ENCODE peak calls at places on chromosome 14, in nine cellular contexts. F is adrenal gland; X is lung; E is cardiac muscle cell; U is CD8-positive, alpha-beta memory T cell; T is GM23338; Q is neuronal stem cell; A is pancreas; C is thoracic aorta. R is an unnamed sample.

GRCh38 chr14:81471062-81471461 is 62.6 kb downstream of the SEL1L start:
- DNase-seq in F (no peak), X (no peak), E (no peak), U (no peak), T (no peak), Q (no peak), A (no peak), C (no peak), R (no peak)

GRCh38 chr14:77008541-77008940 is 20.0 kb downstream of the IRF2BPL start:
- DNase-seq in F (no peak), X (no peak), E (no peak), U (no peak), T (no peak), Q (no peak), A (no peak), C (no peak), R (no peak)

GRCh38 chr14:105532735-105533141 is 6.4 kb downstream of the TMEM121 start:
- DNase-seq in F (no peak), X (no peak), E (peak; percentile 41), U (no peak), T (peak; percentile 8), Q (no peak), A (no peak), C (no peak), R (no peak)

GRCh38 chr14:74932401-74932901 is 9.4 kb upstream of the RPS6KL1 start:
- DNase-seq in F (no peak), X (no peak), E (peak; percentile 39), U (no peak), T (no peak), Q (no peak), A (no peak), C (no peak), R (no peak)

GRCh38 chr14:104433401-104434213 is 146.0 kb upstream of the C14orf180 start:
- DNase-seq in F (peak; percentile 34), X (no peak), E (no peak), U (no peak), T (no peak), Q (no peak), A (no peak), C (no peak), R (peak; percentile 15)

GRCh38 chr14:75871181-75871880 is 110.5 kb downstream of the TGFB3 start:
- DNase-seq in F (no peak), X (no peak), E (peak; percentile 76), U (no peak), T (no peak), Q (no peak), A (no peak), C (no peak), R (no peak)

GRCh38 chr14:34038358-34039057 is 87.6 kb upstream of the EGLN3 start:
- DNase-seq in F (no peak), X (no peak), E (no peak), U (no peak), T (no peak), Q (no peak), A (no peak), C (no peak), R (peak; percentile 58)

GRCh38 chr14:51283402-51283825 is 43.4 kb downstream of the TMX1 start:
- DNase-seq in F (no peak), X (no peak), E (peak; percentile 93), U (peak; percentile 25), T (peak; percentile 90), Q (peak; percentile 60), A (no peak), C (no peak), R (no peak)

GRCh38 chr14:42911642-42912041 is 1305.0 kb downstream of the LRFN5 start:
- DNase-seq in F (no peak), X (no peak), E (no peak), U (no peak), T (peak; percentile 14), Q (no peak), A (no peak), C (no peak), R (no peak)

DNA sequence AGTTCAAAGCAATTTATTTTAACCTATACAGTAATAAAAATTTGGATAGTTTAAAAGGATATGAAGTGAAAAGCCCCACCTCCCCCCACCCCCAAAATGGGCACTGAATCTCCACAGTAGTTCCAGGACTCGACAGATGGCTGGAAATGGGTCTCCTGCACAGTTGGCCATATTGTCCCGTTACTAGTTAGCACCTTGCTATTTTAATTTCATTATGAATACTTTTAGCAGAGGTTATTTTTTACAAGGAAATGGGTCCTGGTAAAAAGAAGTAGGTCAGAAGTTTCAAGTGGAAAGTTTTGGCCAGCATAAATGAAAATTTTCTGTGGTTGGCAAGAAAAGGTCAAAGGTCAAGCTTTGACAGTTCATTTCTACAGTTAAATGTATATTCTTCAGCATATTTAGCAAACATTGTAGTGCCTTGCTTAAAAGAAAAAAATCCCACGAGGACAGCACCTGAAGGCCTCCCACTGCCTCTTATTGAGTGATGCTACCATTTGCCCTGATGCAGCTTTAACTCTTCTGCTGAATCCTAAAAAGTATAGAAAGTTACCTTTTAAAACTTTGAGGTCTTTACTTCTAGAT is 28.3 kb downstream of the MTHFD1 start:
- DNase-seq in F (no peak), X (no peak), E (no peak), U (no peak), T (no peak), Q (no peak), A (no peak), C (no peak), R (no peak)
- H3K36me3 ChIP-seq in F (no peaks in the 10 kb centered on the region), X (peaks cover 45% of the 10 kb centered on the region), E (peaks cover 22% of the 10 kb centered on the region), U (peaks cover 12% of the 10 kb centered on the region), T (peaks cover 66% of the 10 kb centered on the region), Q (peaks cover 90% of the 10 kb centered on the region), A (peaks cover 27% of the 10 kb centered on the region), C (peaks cover 43% of the 10 kb centered on the region), R (no peaks in the 10 kb centered on the region)

GRCh38 chr14:91835920-91836843 is 31.2 kb downstream of the TC2N start:
- DNase-seq in F (peak; percentile 77), X (peak; percentile 91), E (peak; percentile 36), U (peak; percentile 78), T (peak; percentile 94), Q (peak; percentile 64), A (peak; percentile 99), C (no peak), R (peak; percentile 89)

GRCh38 chr14:91837076-91837475 is 30.3 kb downstream of the TC2N start:
- DNase-seq in F (no peak), X (no peak), E (no peak), U (no peak), T (no peak), Q (no peak), A (peak; percentile 47), C (no peak), R (no peak)

GRCh38 chr14:91841065-91841464 is 26.3 kb downstream of the TC2N start:
- DNase-seq in F (no peak), X (no peak), E (no peak), U (no peak), T (no peak), Q (no peak), A (no peak), C (no peak), R (no peak)

GRCh38 chr14:91843437-91843836 is 23.9 kb downstream of the TC2N start:
- DNase-seq in F (no peak), X (peak; percentile 7), E (no peak), U (no peak), T (no peak), Q (no peak), A (no peak), C (no peak), R (no peak)

DNA sequence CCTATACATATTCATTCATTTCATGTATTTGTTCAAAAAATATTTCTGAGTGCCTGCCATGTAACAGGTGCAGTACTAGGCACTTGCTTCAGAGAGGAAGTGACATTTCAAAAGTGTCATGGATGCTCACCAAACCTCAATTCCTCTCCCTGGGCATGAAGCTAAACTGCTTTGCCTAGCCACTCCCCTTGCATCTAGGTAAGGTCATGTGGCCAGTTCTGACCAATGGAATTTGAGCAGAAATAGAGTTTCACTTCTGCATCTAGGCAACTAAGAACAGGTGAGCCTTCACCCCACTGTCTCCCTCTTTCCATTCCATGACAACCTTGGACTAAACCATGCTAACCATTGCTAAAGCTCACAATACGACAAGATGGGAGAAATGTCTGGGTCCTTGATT is 27.6 kb downstream of the TC2N start:
- DNase-seq in F (no peak), X (no peak), E (no peak), U (no peak), T (no peak), Q (no peak), A (no peak), C (no peak), R (no peak)
- H3K27ac ChIP-seq in F (no peak overlapping the region), X (no peak overlapping the region), E (no peak overlapping the region), U (no peak overlapping the region), T (no peak overlapping the region), Q (no peak overlapping the region), A (no peak overlapping the region), C (peak overlapping the region; percentile 86), R (no peak overlapping the region)

GRCh38 chr14:31659278-31659677 is 98.1 kb downstream of the NUBPL start:
- DNase-seq in F (no peak), X (no peak), E (no peak), U (no peak), T (no peak), Q (no peak), A (no peak), C (no peak), R (no peak)

GRCh38 chr14:31657917-31658316 is 96.7 kb downstream of the NUBPL start:
- DNase-seq in F (no peak), X (no peak), E (no peak), U (no peak), T (no peak), Q (no peak), A (no peak), C (no peak), R (no peak)

GRCh38 chr14:31660728-31661127 is 99.5 kb downstream of the NUBPL start:
- DNase-seq in F (no peak), X (no peak), E (no peak), U (no peak), T (no peak), Q (no peak), A (no peak), C (no peak), R (no peak)

DNA sequence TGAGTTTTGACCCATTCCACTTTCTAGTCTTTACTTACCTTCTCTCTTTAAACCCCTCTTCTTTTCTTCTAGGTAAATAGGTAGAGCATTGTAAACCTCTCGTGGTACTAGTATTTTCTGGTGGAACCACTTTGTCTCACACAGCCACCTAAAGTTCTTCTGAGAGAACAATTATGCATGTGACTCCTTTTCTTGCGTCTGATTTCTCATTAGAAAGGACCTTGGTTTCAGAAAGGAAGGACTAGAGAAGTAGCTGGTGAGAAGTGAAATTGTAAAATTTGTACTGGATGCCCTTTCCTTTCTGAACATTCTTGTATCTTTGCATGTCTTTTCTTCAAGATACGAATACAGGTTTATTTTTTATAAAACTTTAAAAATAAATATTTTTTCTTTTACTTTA is 99.0 kb downstream of the NUBPL start:
- DNase-seq in F (no peak), X (no peak), E (no peak), U (no peak), T (no peak), Q (no peak), A (no peak), C (no peak), R (no peak)
- H3K36me3 ChIP-seq in F (no peaks in the 10 kb centered on the region), X (no peaks in the 10 kb centered on the region), E (no peaks in the 10 kb centered on the region), U (no peaks in the 10 kb centered on the region), T (peaks cover 4% of the 10 kb centered on the region), Q (no peaks in the 10 kb centered on the region), A (no peaks in the 10 kb centered on the region), C (no peaks in the 10 kb centered on the region), R (no peaks in the 10 kb centered on the region)

DNA sequence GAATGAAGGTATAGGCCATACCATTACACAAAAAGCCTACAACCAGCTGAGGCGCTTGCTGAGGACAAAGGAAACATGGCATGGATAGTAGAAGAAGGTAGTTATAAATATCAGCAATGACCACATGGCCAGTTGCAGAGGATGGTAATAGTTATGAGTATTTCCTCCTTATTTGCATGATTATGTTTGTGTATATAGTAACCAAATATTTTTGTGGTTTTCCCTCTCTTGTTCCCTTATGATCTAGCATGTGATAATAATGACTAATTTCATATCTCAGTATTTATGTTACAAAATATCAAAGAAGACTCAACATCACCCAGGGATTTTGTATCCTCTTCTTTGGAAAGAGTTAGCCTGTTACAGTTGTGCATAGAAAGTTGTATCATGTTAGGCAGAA is 13.4 kb upstream of the CATSPERB start:
- DNase-seq in F (no peak), X (no peak), E (no peak), U (no peak), T (no peak), Q (no peak), A (no peak), C (no peak), R (no peak)
- H3K27ac ChIP-seq in F (no peak overlapping the region), X (no peak overlapping the region), E (no peak overlapping the region), U (no peak overlapping the region), T (no peak overlapping the region), Q (no peak overlapping the region), A (peak overlapping the region; percentile 68), C (no peak overlapping the region), R (no peak overlapping the region)

R was measured in colonic mucosa.